ENCODE peak calls at places on chromosomes 12 and 14, in six cellular contexts. O, J, A, D, S and Q are unnamed samples. For H3K36me3, the result is how much of the 10 kb centered on the place peaks cover.

GRCh38 chr14:40436551-40436950 is 1004.3 kb upstream of the FBXO33 start:
- DNase-seq in O (no peak), S (no peak), A (no peak), J (no peak), D (no peak), Q (no peak)

GRCh38 chr12:1650954-1651353 is 21.9 kb downstream of the WNT5B start:
- DNase-seq in O (no peak), J (no peak), S (no peak), D (no peak), A (no peak), Q (no peak)

GRCh38 chr14:87712386-87713113 is 280.4 kb downstream of the GALC start:
- DNase-seq in J (no peak), A (no peak), S (no peak), D (no peak), O (no peak), Q (peak)

GRCh38 chr12:4421590-4422031 is 24.0 kb downstream of the FGF6 start:
- DNase-seq in O (peak), D (no peak), J (peak), S (peak), A (no peak), Q (peak)

GRCh38 chr14:41235466-41235865 is 371.2 kb upstream of the LRFN5 start:
- DNase-seq in S (no peak), J (no peak), O (no peak), A (no peak), D (no peak), Q (no peak)

GRCh38 chr14:89746654-89747053 is 207.9 kb downstream of the EFCAB11 start:
- DNase-seq in A (no peak), O (no peak), J (no peak), S (no peak), D (no peak), Q (no peak)

GRCh38 chr12:12266389-12266872 is 413 bp downstream of the LRP6 start:
- DNase-seq in A (no peak), S (peak), D (no peak), J (no peak), O (peak), Q (peak)

GRCh38 chr12:120199595-120200306 is 1.2 kb downstream of the RPLP0 start:
- DNase-seq in D (peak), A (peak), O (no peak), J (no peak), S (peak), Q (no peak)

GRCh38 chr12:117261267-117261666 is 71.0 kb upstream of the FBXO21 start:
- DNase-seq in O (no peak), J (no peak), D (no peak), A (no peak), S (peak), Q (no peak)

GRCh38 chr14:36450550-36450949 is 69.5 kb downstream of the NKX2-1 start:
- DNase-seq in D (no peak), S (no peak), A (no peak), O (no peak), J (no peak), Q (peak)

GRCh38 chr12:3809357-3810015 is 56.6 kb upstream of the CRACR2A start:
- DNase-seq in D (no peak), O (no peak), J (no peak), A (no peak), S (no peak), Q (no peak)

GRCh38 chr12:113285679-113286645 is 48.9 kb downstream of the SLC8B1 start:
- DNase-seq in O (no peak), D (no peak), A (no peak), S (no peak), J (no peak), Q (no peak)

GRCh38 chr12:69106482-69107118 is 132.8 kb upstream of the CPSF6 start:
- DNase-seq in O (no peak), J (no peak), A (no peak), D (no peak), S (no peak), Q (no peak)

GRCh38 chr12:79409562-79409961 is 281.2 kb downstream of the PAWR start:
- DNase-seq in J (no peak), A (no peak), O (no peak), S (peak), D (no peak), Q (no peak)

GRCh38 chr12:1595026-1595561 is 713 bp upstream of the FBXL14 start:
- DNase-seq in O (no peak), A (peak), S (peak), J (no peak), D (no peak), Q (no peak)

GRCh38 chr12:12784911-12785814 is at the start of gene APOLD1:
- DNase-seq in D (no peak), O (no peak), A (no peak), J (no peak), S (no peak), Q (peak)

GRCh38 chr12:84455598-84455997 is 457.0 kb downstream of the SLC6A15 start:
- DNase-seq in D (no peak), J (no peak), S (no peak), O (no peak), A (no peak), Q (no peak)

GRCh38 chr12:93979189-93979588 is 169.2 kb upstream of the PLXNC1 start:
- DNase-seq in D (peak), S (peak), J (no peak), A (no peak), O (no peak), Q (no peak)

GRCh38 chr14:49982522-49982951 is 89.7 kb downstream of the ARF6 start:
- DNase-seq in A (peak), O (no peak), J (peak), D (no peak), S (peak), Q (no peak)

GRCh38 chr12:115088328-115088994 is 404.5 kb upstream of the TBX3 start:
- DNase-seq in D (peak), O (no peak), S (peak), J (no peak), A (no peak), Q (no peak)

GRCh38 chr14:99199854-99200653 is 71.9 kb downstream of the BCL11B start:
- DNase-seq in S (peak), J (no peak), D (no peak), A (no peak), O (no peak), Q (no peak)

GRCh38 chr12:94172031-94172430 is 23.7 kb downstream of the PLXNC1 start:
- DNase-seq in O (no peak), D (no peak), J (no peak), S (peak), A (no peak), Q (no peak)

GRCh38 chr14:100892496-100893227 is 10.9 kb downstream of the RTL1 start:
- DNase-seq in D (no peak), A (no peak), O (no peak), J (no peak), S (no peak), Q (no peak)

GRCh38 chr14:102824832-102825231 is 47.6 kb downstream of the TRAF3 start:
- DNase-seq in O (no peak), S (peak), A (no peak), D (no peak), J (no peak), Q (no peak)

GRCh38 chr12:7966558-7966957 is 30.6 kb upstream of the SLC2A3 start:
- DNase-seq in J (no peak), D (no peak), O (no peak), A (no peak), S (peak), Q (no peak)

GRCh38 chr12:53327435-53328042 is 6.1 kb upstream of the AAAS start:
- DNase-seq in O (no peak), A (no peak), S (peak), D (no peak), J (no peak), Q (no peak)

GRCh38 chr14:105207460-105207901 is 26.4 kb upstream of the NUDT14 start:
- DNase-seq in D (no peak), O (no peak), A (no peak), J (no peak), S (no peak), Q (peak)

GRCh38 chr12:75481774-75482173 is 1.2 kb downstream of the GLIPR1 start:
- DNase-seq in S (peak), O (no peak), A (peak), D (no peak), J (no peak), Q (no peak)

GRCh38 chr14:67522270-67522669 is 10.8 kb upstream of the PLEKHH1 start:
- DNase-seq in A (no peak), J (no peak), D (no peak), S (no peak), O (no peak), Q (no peak)

GRCh38 chr14:67510836-67511235 is 22.3 kb upstream of the PLEKHH1 start:
- DNase-seq in O (no peak), D (no peak), J (no peak), A (no peak), S (peak), Q (no peak)

GRCh38 chr12:113416091-113416754 is 6.0 kb upstream of the SDSL start:
- DNase-seq in D (no peak), A (no peak), S (peak), O (no peak), J (no peak), Q (no peak)

GRCh38 chr12:24791622-24792021 is 157.3 kb downstream of the BCAT1 start:
- DNase-seq in O (no peak), J (no peak), S (no peak), D (peak), A (no peak), Q (no peak)

GRCh38 chr12:6952121-6952859 is 1.1 kb downstream of the PTPN6 start:
- DNase-seq in J (no peak), D (no peak), S (no peak), A (peak), O (no peak), Q (no peak)

GRCh38 chr12:6952860-6953416 is 1.8 kb downstream of the PTPN6 start:
- DNase-seq in A (peak), D (no peak), S (no peak), J (no peak), O (no peak), Q (no peak)

GRCh38 chr12:6954754-6955461 is 3.8 kb downstream of the PTPN6 start:
- DNase-seq in A (peak), O (no peak), D (no peak), J (no peak), S (no peak), Q (no peak)

GRCh38 chr12:6954316-6954710 is 3.2 kb downstream of the PTPN6 start:
- DNase-seq in J (no peak), S (no peak), O (no peak), A (no peak), D (no peak), Q (no peak)

DNA sequence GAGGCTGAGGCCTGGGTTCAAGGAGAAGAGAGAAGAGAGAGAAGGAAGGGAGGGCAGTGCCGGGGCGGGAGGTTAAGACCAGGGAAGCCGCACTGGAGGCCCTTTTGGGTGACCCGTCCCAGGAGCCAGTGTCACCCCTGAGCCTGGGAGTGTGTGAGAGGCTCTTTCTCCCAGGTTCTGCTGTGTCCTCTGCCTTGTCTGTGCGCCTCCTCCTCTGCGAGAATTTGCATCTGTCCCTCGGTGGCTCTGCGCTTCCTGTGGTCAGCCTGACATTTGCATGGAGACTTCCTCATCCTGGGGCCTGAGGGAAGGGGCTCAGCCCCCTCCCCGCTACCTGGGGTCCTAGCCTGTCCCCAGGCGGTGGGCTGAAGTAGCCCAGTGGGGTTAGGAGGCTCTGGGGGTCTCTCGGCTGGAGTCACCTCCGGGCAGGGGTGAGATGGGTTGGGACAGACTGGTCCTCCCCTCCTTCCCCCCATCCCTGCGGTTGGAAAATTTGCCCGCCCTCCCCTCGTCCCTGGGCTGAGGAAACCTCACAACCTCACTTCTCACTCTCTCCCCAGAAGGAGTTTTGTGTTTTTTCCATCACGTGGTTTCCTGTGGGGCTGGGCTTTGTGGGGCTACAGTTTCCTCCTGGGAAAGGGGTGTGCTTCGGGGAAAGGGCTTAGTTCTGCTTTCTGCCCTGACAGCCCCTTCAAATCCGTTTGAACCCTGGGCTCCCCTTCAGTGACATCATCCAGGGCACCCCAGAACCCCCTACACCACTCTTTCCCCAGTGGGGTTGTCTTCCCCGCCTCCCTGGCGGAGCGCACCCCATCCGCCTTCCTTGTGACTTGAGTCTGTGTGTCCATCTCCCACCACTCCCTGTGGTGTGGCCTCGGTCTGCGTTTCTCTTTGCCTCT is 2.5 kb downstream of the PTPN6 start:
- DNase-seq in S (no peak), J (peak), A (peak), O (no peak), D (no peak), Q (peak)
- H3K4me3 ChIP-seq in S (no peak), J (peak), A (peak), O (no peak), D (no peak), Q (no peak)

GRCh38 chr12:57055834-57056233 is 5.9 kb upstream of the MYO1A start:
- DNase-seq in J (no peak), S (peak), A (no peak), O (no peak), D (no peak), Q (no peak)

GRCh38 chr12:57058454-57058853 is 8.5 kb upstream of the MYO1A start:
- DNase-seq in O (no peak), S (no peak), J (no peak), A (no peak), D (no peak), Q (no peak)

DNA sequence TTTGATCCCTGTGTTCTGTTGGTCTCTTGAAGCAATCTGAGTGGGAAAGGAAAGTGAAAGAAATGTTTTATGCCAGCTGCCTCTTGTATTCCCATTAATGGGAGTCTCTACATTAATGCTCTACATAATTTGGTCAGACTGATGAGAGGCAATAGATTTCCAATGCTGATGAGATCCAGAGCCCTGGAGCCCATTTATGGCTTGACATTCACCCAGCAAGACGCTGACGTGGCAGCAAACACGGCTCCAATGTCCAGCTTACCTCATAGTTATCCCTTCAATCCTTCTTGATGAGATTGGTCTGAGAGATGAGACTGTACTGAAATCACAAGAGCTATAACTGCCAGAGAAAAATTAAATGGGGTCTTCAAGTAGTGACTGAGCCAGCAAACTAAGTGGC is 7.1 kb upstream of the MYO1A start:
- DNase-seq in S (peak), O (no peak), J (no peak), D (no peak), A (no peak), Q (no peak)
- H3K36me3 ChIP-seq in S (under half), O (half or more), J (under half), D (under half), A (under half), Q (under half)

GRCh38 chr12:132186857-132187620 is 42.8 kb downstream of the NOC4L start:
- DNase-seq in O (no peak), D (no peak), S (no peak), A (no peak), J (no peak), Q (no peak)

GRCh38 chr12:132187646-132188450 is 43.6 kb downstream of the NOC4L start:
- DNase-seq in A (no peak), S (no peak), D (no peak), J (no peak), O (no peak), Q (no peak)

GRCh38 chr12:132185698-132186097 is 41.4 kb downstream of the NOC4L start:
- DNase-seq in O (no peak), J (no peak), D (no peak), S (no peak), A (peak), Q (no peak)

GRCh38 chr12:132188451-132189298 is 44.4 kb downstream of the NOC4L start:
- DNase-seq in S (no peak), A (no peak), D (no peak), O (no peak), J (no peak), Q (peak)

DNA sequence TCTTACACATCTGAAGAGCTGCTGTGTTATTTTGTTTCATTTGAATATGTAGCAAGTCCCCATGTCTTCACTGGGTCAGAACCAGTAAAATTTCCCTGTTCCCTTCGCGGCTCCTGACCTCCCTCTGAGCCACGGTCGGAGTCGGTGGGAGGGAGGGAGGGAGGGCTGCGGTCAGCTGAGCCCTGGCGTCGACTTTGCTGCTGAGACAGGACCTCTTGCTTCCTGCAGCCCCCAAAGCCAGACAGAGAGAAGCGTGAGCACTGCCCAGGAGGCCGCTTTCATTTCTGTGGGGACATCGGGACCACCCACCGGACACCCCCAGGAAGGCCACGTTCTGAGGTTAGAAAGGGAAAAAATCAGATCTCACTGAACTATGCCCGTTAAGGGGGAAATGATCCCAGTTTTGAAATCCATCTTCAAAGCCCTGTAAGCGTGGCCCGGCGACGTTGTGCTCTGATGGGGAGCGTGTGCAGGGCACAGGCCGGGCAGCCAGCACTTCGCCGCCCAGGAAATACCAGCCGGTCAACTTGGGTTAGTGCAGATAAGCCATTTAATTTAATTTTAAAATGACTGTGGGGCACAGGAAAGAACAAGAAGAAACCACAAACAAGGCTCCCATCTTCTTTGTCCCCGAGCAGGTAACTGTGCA is 42.1 kb downstream of the NOC4L start:
- DNase-seq in J (no peak), A (no peak), O (no peak), S (no peak), D (no peak), Q (peak)
- H3K4me3 ChIP-seq in J (peak), A (peak), O (no peak), S (no peak), D (no peak), Q (no peak)

GRCh38 chr12:57528176-57528575 is 5.6 kb downstream of the MBD6 start:
- DNase-seq in D (no peak), S (no peak), O (no peak), A (no peak), J (no peak), Q (peak)
- H3K36me3 ChIP-seq in D (half or more), S (half or more), O (half or more), A (half or more), J (half or more), Q (under half)